ENCODE peak calls at places on chromosomes 13 and 19, in five cellular contexts. One of them, this sample, is unnamed. For H3K36me3, the result is how much of the 10 kb centered on the place peaks cover.

GRCh38 chr19:16200038-16200775 is 2.5 kb downstream of the AP1M1 start:
- DNase-seq in aorta: peak
- DNase-seq in suprapubic skin: no peak
- DNase-seq in lower lobe of right lung: peak
- DNase-seq in CD8-positive, alpha-beta memory T cell: no peak
- DNase-seq in this sample: peak

GRCh38 chr13:32248789-32249188 is 66.4 kb downstream of the ZAR1L start:
- DNase-seq in CD8-positive, alpha-beta memory T cell: no peak
- DNase-seq in lower lobe of right lung: no peak
- DNase-seq in suprapubic skin: no peak
- DNase-seq in aorta: no peak
- DNase-seq in this sample: no peak

GRCh38 chr19:46495789-46496099 is at the start of gene PNMA8B:
- DNase-seq in aorta: peak
- DNase-seq in CD8-positive, alpha-beta memory T cell: no peak
- DNase-seq in lower lobe of right lung: peak
- DNase-seq in suprapubic skin: no peak
- DNase-seq in this sample: no peak

GRCh38 chr19:19403373-19403901 is 2.0 kb upstream of the GATAD2A start:
- DNase-seq in aorta: no peak
- DNase-seq in suprapubic skin: no peak
- DNase-seq in CD8-positive, alpha-beta memory T cell: no peak
- DNase-seq in lower lobe of right lung: no peak
- DNase-seq in this sample: no peak

GRCh38 chr19:52070496-52070895 is 21.9 kb upstream of the ZNF432 start:
- DNase-seq in CD8-positive, alpha-beta memory T cell: no peak
- DNase-seq in suprapubic skin: no peak
- DNase-seq in lower lobe of right lung: no peak
- DNase-seq in aorta: no peak
- DNase-seq in this sample: no peak

GRCh38 chr13:99467764-99468163 is 33.5 kb upstream of the TM9SF2 start:
- DNase-seq in suprapubic skin: no peak
- DNase-seq in lower lobe of right lung: no peak
- DNase-seq in aorta: no peak
- DNase-seq in CD8-positive, alpha-beta memory T cell: no peak
- DNase-seq in this sample: no peak

GRCh38 chr13:79541426-79542049 is 60.6 kb downstream of the NDFIP2 start:
- DNase-seq in suprapubic skin: no peak
- DNase-seq in lower lobe of right lung: no peak
- DNase-seq in CD8-positive, alpha-beta memory T cell: no peak
- DNase-seq in aorta: no peak
- DNase-seq in this sample: peak

GRCh38 chr13:37313383-37313782 is 207.9 kb upstream of the CSNK1A1L start:
- DNase-seq in lower lobe of right lung: no peak
- DNase-seq in CD8-positive, alpha-beta memory T cell: no peak
- DNase-seq in aorta: no peak
- DNase-seq in suprapubic skin: no peak
- DNase-seq in this sample: no peak

GRCh38 chr19:31312004-31312403 is 37.2 kb downstream of the TSHZ3 start:
- DNase-seq in CD8-positive, alpha-beta memory T cell: no peak
- DNase-seq in lower lobe of right lung: no peak
- DNase-seq in suprapubic skin: no peak
- DNase-seq in aorta: no peak
- DNase-seq in this sample: no peak

GRCh38 chr19:547836-548720 is 4.2 kb downstream of the GZMM start:
- DNase-seq in suprapubic skin: no peak
- DNase-seq in lower lobe of right lung: no peak
- DNase-seq in aorta: no peak
- DNase-seq in CD8-positive, alpha-beta memory T cell: no peak
- DNase-seq in this sample: no peak

GRCh38 chr13:74062933-74063332 is 71.3 kb downstream of the KLF12 start:
- DNase-seq in aorta: peak
- DNase-seq in suprapubic skin: no peak
- DNase-seq in CD8-positive, alpha-beta memory T cell: peak
- DNase-seq in lower lobe of right lung: no peak
- DNase-seq in this sample: no peak

GRCh38 chr13:42548731-42549554 is 25.0 kb upstream of the TNFSF11 start:
- DNase-seq in aorta: no peak
- DNase-seq in lower lobe of right lung: no peak
- DNase-seq in suprapubic skin: no peak
- DNase-seq in CD8-positive, alpha-beta memory T cell: no peak
- DNase-seq in this sample: no peak

GRCh38 chr19:52094526-52094925 is 1.0 kb downstream of the ZNF841 start:
- DNase-seq in aorta: no peak
- DNase-seq in lower lobe of right lung: no peak
- DNase-seq in CD8-positive, alpha-beta memory T cell: no peak
- DNase-seq in suprapubic skin: no peak
- DNase-seq in this sample: no peak

GRCh38 chr13:109146912-109147624 is 517.7 kb downstream of the MYO16 start:
- DNase-seq in lower lobe of right lung: no peak
- DNase-seq in aorta: no peak
- DNase-seq in CD8-positive, alpha-beta memory T cell: no peak
- DNase-seq in suprapubic skin: no peak
- DNase-seq in this sample: no peak

GRCh38 chr19:33904681-33905080 is 108.0 kb downstream of the KCTD15 start:
- DNase-seq in lower lobe of right lung: no peak
- DNase-seq in aorta: peak
- DNase-seq in suprapubic skin: no peak
- DNase-seq in CD8-positive, alpha-beta memory T cell: no peak
- DNase-seq in this sample: no peak

GRCh38 chr19:39997595-39998216 is 846 bp downstream of the ZNF546 start:
- DNase-seq in CD8-positive, alpha-beta memory T cell: no peak
- DNase-seq in aorta: no peak
- DNase-seq in suprapubic skin: no peak
- DNase-seq in lower lobe of right lung: no peak
- DNase-seq in this sample: no peak

GRCh38 chr13:95269756-95270155 is 31.5 kb downstream of the ABCC4 start:
- DNase-seq in aorta: no peak
- DNase-seq in suprapubic skin: no peak
- DNase-seq in lower lobe of right lung: no peak
- DNase-seq in CD8-positive, alpha-beta memory T cell: no peak
- DNase-seq in this sample: no peak

GRCh38 chr13:28582225-28582891 is 76.6 kb upstream of the POMP start:
- DNase-seq in lower lobe of right lung: no peak
- DNase-seq in CD8-positive, alpha-beta memory T cell: no peak
- DNase-seq in aorta: no peak
- DNase-seq in suprapubic skin: no peak
- DNase-seq in this sample: no peak

GRCh38 chr13:41145136-41145908 is 12.7 kb upstream of the KBTBD6 start:
- DNase-seq in suprapubic skin: no peak
- DNase-seq in aorta: no peak
- DNase-seq in CD8-positive, alpha-beta memory T cell: no peak
- DNase-seq in lower lobe of right lung: no peak
- DNase-seq in this sample: no peak

GRCh38 chr13:53321301-53321700 is 292.7 kb downstream of the OLFM4 start:
- DNase-seq in CD8-positive, alpha-beta memory T cell: no peak
- DNase-seq in lower lobe of right lung: no peak
- DNase-seq in suprapubic skin: no peak
- DNase-seq in aorta: no peak
- DNase-seq in this sample: no peak

GRCh38 chr13:46983881-46984280 is 87.0 kb upstream of the HTR2A start:
- DNase-seq in aorta: no peak
- DNase-seq in lower lobe of right lung: no peak
- DNase-seq in suprapubic skin: no peak
- DNase-seq in CD8-positive, alpha-beta memory T cell: no peak
- DNase-seq in this sample: no peak

GRCh38 chr13:44306401-44307192 is 67.0 kb upstream of the SERP2 start:
- DNase-seq in CD8-positive, alpha-beta memory T cell: no peak
- DNase-seq in aorta: peak
- DNase-seq in suprapubic skin: no peak
- DNase-seq in lower lobe of right lung: no peak
- DNase-seq in this sample: peak

GRCh38 chr19:39434123-39435076 is 1.3 kb downstream of the RPS16 start:
- DNase-seq in CD8-positive, alpha-beta memory T cell: no peak
- DNase-seq in suprapubic skin: no peak
- DNase-seq in aorta: no peak
- DNase-seq in lower lobe of right lung: no peak
- DNase-seq in this sample: no peak

GRCh38 chr13:20566917-20567755 is at the start of gene IFT88:
- DNase-seq in suprapubic skin: peak
- DNase-seq in CD8-positive, alpha-beta memory T cell: peak
- DNase-seq in aorta: peak
- DNase-seq in lower lobe of right lung: peak
- DNase-seq in this sample: peak

GRCh38 chr19:55443045-55443823 is at the start of gene SHISA7:
- DNase-seq in lower lobe of right lung: no peak
- DNase-seq in CD8-positive, alpha-beta memory T cell: no peak
- DNase-seq in suprapubic skin: no peak
- DNase-seq in aorta: no peak
- DNase-seq in this sample: no peak

GRCh38 chr13:113860051-113860471 is 3.8 kb downstream of the GAS6 start:
- DNase-seq in aorta: peak
- DNase-seq in suprapubic skin: no peak
- DNase-seq in CD8-positive, alpha-beta memory T cell: no peak
- DNase-seq in lower lobe of right lung: no peak
- DNase-seq in this sample: no peak

GRCh38 chr13:76917096-76917495 is 30.9 kb upstream of the KCTD12 start:
- DNase-seq in suprapubic skin: no peak
- DNase-seq in lower lobe of right lung: no peak
- DNase-seq in CD8-positive, alpha-beta memory T cell: no peak
- DNase-seq in aorta: no peak
- DNase-seq in this sample: no peak

GRCh38 chr13:78241278-78241919 is 322.8 kb upstream of the EDNRB start:
- DNase-seq in lower lobe of right lung: peak
- DNase-seq in CD8-positive, alpha-beta memory T cell: no peak
- DNase-seq in suprapubic skin: no peak
- DNase-seq in aorta: no peak
- DNase-seq in this sample: no peak

GRCh38 chr19:48474084-48474592 is 5.0 kb downstream of the CYTH2 start:
- DNase-seq in suprapubic skin: no peak
- DNase-seq in CD8-positive, alpha-beta memory T cell: no peak
- DNase-seq in aorta: no peak
- DNase-seq in lower lobe of right lung: no peak
- DNase-seq in this sample: no peak

GRCh38 chr19:48475369-48476068 is 6.3 kb downstream of the CYTH2 start:
- DNase-seq in aorta: no peak
- DNase-seq in lower lobe of right lung: no peak
- DNase-seq in suprapubic skin: no peak
- DNase-seq in CD8-positive, alpha-beta memory T cell: no peak
- DNase-seq in this sample: no peak

GRCh38 chr19:48471836-48472235 is 2.7 kb downstream of the CYTH2 start:
- DNase-seq in CD8-positive, alpha-beta memory T cell: no peak
- DNase-seq in aorta: no peak
- DNase-seq in lower lobe of right lung: no peak
- DNase-seq in suprapubic skin: no peak
- DNase-seq in this sample: no peak

GRCh38 chr19:48470856-48471255 is 1.7 kb downstream of the CYTH2 start:
- DNase-seq in lower lobe of right lung: no peak
- DNase-seq in suprapubic skin: no peak
- DNase-seq in CD8-positive, alpha-beta memory T cell: no peak
- DNase-seq in aorta: no peak
- DNase-seq in this sample: no peak

DNA sequence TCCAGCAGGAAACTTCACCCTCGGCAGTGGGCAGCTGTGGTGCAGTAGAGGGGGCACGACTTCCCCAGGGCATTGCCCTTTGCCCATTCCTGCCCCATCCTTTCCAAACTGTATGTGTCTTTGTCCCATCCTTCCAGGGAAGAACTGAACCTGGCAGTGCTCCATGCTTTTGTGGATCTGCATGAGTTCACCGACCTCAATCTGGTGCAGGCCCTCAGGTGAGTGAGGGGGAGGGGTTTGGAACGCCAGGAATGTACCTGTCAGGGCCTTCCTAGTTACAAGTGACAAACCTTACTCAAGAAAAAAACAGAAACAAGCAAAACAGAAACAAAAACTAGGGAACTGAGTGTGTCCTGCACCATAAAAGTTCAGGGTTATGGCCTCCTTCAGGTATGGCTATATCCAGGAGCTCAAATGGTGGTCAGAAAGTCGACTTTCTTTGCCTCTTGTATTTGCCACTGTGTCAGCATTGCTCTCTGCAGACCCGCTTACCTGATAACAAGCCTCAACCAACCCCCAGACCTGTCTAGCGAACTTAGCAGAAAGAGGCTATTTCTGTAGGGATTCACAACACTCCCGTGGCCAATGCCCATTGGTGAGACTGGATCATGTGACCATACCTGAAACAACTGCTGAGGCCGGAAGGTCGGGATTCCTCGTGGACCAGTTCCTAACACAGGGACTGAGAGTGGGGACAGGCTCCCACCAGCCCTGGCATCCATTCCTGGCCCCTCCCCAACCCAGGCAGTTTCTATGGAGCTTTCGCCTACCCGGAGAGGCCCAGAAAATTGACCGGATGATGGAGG is 4.2 kb downstream of the CYTH2 start:
- DNase-seq in CD8-positive, alpha-beta memory T cell: no peak
- DNase-seq in aorta: no peak
- DNase-seq in lower lobe of right lung: no peak
- DNase-seq in suprapubic skin: no peak
- DNase-seq in this sample: no peak
- H3K36me3 ChIP-seq in CD8-positive, alpha-beta memory T cell: under half
- H3K36me3 ChIP-seq in aorta: under half
- H3K36me3 ChIP-seq in lower lobe of right lung: half or more
- H3K36me3 ChIP-seq in suprapubic skin: half or more
- H3K36me3 ChIP-seq in this sample: under half

DNA sequence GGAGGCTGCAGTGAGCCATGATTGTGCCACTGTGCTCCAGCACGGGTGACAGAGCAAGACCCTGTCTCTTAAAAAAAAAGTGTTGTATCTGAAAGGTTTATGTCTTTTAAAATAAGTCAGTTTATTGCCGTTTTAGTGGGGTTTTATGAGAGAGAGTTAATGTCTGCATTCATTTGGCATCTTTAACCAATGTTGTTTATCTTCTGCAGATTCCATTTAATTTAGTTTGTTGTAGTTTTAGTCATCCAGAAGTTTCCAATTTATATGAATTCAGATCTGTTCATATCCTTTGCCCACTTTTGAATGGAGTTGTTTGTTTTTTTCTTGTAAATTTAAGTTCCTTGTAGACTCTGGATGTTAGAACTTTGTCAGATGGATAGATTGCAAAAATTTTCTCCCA is 36.7 kb upstream of the LPAR6 start:
- DNase-seq in CD8-positive, alpha-beta memory T cell: no peak
- DNase-seq in suprapubic skin: no peak
- DNase-seq in aorta: no peak
- DNase-seq in lower lobe of right lung: no peak
- DNase-seq in this sample: no peak
- H3K27ac ChIP-seq in CD8-positive, alpha-beta memory T cell: no peak
- H3K27ac ChIP-seq in suprapubic skin: no peak
- H3K27ac ChIP-seq in aorta: no peak
- H3K27ac ChIP-seq in lower lobe of right lung: no peak
- H3K27ac ChIP-seq in this sample: no peak

GRCh38 chr19:49874503-49875157 is 2.5 kb downstream of the AKT1S1 start:
- DNase-seq in suprapubic skin: no peak
- DNase-seq in aorta: no peak
- DNase-seq in lower lobe of right lung: no peak
- DNase-seq in CD8-positive, alpha-beta memory T cell: no peak
- DNase-seq in this sample: no peak
- H3K36me3 ChIP-seq in suprapubic skin: under half
- H3K36me3 ChIP-seq in aorta: under half
- H3K36me3 ChIP-seq in lower lobe of right lung: under half
- H3K36me3 ChIP-seq in CD8-positive, alpha-beta memory T cell: under half
- H3K36me3 ChIP-seq in this sample: under half

DNA sequence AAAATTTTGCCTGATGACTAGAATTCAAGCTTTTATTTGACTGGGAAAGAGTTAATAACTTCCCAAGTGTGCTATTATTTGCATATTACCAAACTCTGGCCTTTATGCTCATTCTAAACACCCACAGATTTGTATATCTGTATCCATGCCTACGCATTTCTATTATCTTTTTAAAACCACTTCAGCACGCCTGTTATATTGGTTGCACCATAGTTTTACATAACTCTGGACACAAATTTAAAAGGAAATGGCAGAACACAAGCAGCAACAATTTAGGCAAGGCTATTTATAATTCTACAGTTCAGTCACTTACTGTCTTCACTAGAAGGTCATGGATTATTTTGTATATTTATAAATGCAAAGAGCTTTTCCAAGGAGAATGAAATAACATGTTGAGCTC is 3.7 kb upstream of the RASL11A start:
- DNase-seq in CD8-positive, alpha-beta memory T cell: no peak
- DNase-seq in suprapubic skin: no peak
- DNase-seq in aorta: no peak
- DNase-seq in lower lobe of right lung: no peak
- DNase-seq in this sample: no peak
- H3K27ac ChIP-seq in CD8-positive, alpha-beta memory T cell: no peak
- H3K27ac ChIP-seq in suprapubic skin: no peak
- H3K27ac ChIP-seq in aorta: no peak
- H3K27ac ChIP-seq in lower lobe of right lung: peak
- H3K27ac ChIP-seq in this sample: no peak

This sample was measured in tibial nerve.